ENCODE peak calls at places on chromosomes 7 and 10, in eight cellular contexts. Z is activated T-helper 1 cell treated with Interleukin-2 at 50 U/mL for 16 hours, I is GM19239, Y is PC-3, M is RWPE1, H is suprapubic skin, V is heart left ventricle, R is heart right ventricle. P is an unnamed sample.

GRCh38 chr7:63030061-63030460 is 968.6 kb upstream of the ZNF722 start:
- DNase-seq in Z (no peak), I (no peak), Y (no peak), M (no peak), H (no peak), V (no peak), R (no peak), P (no peak)

GRCh38 chr10:104777086-104777799 is 136.2 kb downstream of the SORCS3 start:
- DNase-seq in Z (no peak), I (no peak), Y (no peak), M (no peak), H (no peak), V (no peak), R (no peak), P (no peak)

GRCh38 chr10:32851301-32851700 is 106.7 kb downstream of the ITGB1 start:
- DNase-seq in Z (no peak), I (no peak), Y (no peak), M (no peak), H (no peak), V (no peak), R (no peak), P (no peak)

GRCh38 chr10:14173391-14173705 is 157.4 kb downstream of the FRMD4A start:
- DNase-seq in Z (no peak), I (no peak), Y (no peak), M (no peak), H (no peak), V (no peak), R (no peak), P (no peak)

GRCh38 chr7:41220275-41220674 is 482.6 kb downstream of the INHBA start:
- DNase-seq in Z (no peak), I (no peak), Y (no peak), M (no peak), H (no peak), V (no peak), R (no peak), P (no peak)

GRCh38 chr7:27237735-27238334 is 4.8 kb upstream of the EVX1 start:
- DNase-seq in Z (no peak), I (no peak), Y (peak), M (peak), H (no peak), V (no peak), R (no peak), P (no peak)

GRCh38 chr7:82442492-82443043 is 1.0 kb downstream of the CACNA2D1 start:
- DNase-seq in Z (no peak), I (no peak), Y (no peak), M (peak), H (no peak), V (peak), R (peak), P (no peak)

GRCh38 chr10:27448926-27449325 is 55.2 kb upstream of the RAB18 start:
- DNase-seq in Z (no peak), I (no peak), Y (peak), M (peak), H (no peak), V (no peak), R (no peak), P (no peak)

GRCh38 chr10:114523876-114524275 is 119.6 kb upstream of the AFAP1L2 start:
- DNase-seq in Z (no peak), I (no peak), Y (no peak), M (no peak), H (no peak), V (no peak), R (no peak), P (no peak)

GRCh38 chr7:32586291-32587221 is 91.3 kb downstream of the AVL9 start:
- DNase-seq in Z (no peak), I (no peak), Y (peak), M (no peak), H (no peak), V (peak), R (peak), P (no peak)

GRCh38 chr7:94276797-94277196 is 117.9 kb upstream of the COL1A2 start:
- DNase-seq in Z (no peak), I (no peak), Y (peak), M (no peak), H (no peak), V (no peak), R (no peak), P (no peak)

GRCh38 chr7:134450296-134451000 is 8.5 kb downstream of the AKR1B1 start:
- DNase-seq in Z (no peak), I (no peak), Y (peak), M (no peak), H (no peak), V (no peak), R (no peak), P (no peak)

GRCh38 chr10:81116201-81116600 is 578.5 kb downstream of the SH2D4B start:
- DNase-seq in Z (no peak), I (no peak), Y (peak), M (peak), H (no peak), V (no peak), R (no peak), P (no peak)

GRCh38 chr10:99784025-99784730 is 1.7 kb downstream of the ABCC2 start:
- DNase-seq in Z (no peak), I (no peak), Y (peak), M (no peak), H (no peak), V (no peak), R (no peak), P (no peak)

GRCh38 chr7:3067193-3067592 is 23.5 kb upstream of the CARD11 start:
- DNase-seq in Z (no peak), I (no peak), Y (no peak), M (no peak), H (no peak), V (no peak), R (no peak), P (no peak)

GRCh38 chr7:81267508-81267907 is 348.7 kb upstream of the SEMA3C start:
- DNase-seq in Z (no peak), I (no peak), Y (peak), M (peak), H (no peak), V (no peak), R (no peak), P (no peak)

GRCh38 chr10:89518876-89519842 is 16.2 kb downstream of the SLC16A12 start:
- DNase-seq in Z (no peak), I (no peak), Y (peak), M (no peak), H (no peak), V (peak), R (peak), P (no peak)

GRCh38 chr7:101691822-101692384 is 62.8 kb upstream of the MYL10 start:
- DNase-seq in Z (no peak), I (peak), Y (no peak), M (no peak), H (no peak), V (no peak), R (no peak), P (no peak)

GRCh38 chr10:75984067-75984466 is 552.6 kb downstream of the LRMDA start:
- DNase-seq in Z (no peak), I (no peak), Y (no peak), M (no peak), H (no peak), V (no peak), R (no peak), P (no peak)

GRCh38 chr7:92939793-92940360 is 103.5 kb upstream of the CDK6 start:
- DNase-seq in Z (no peak), I (no peak), Y (no peak), M (no peak), H (no peak), V (no peak), R (no peak), P (no peak)

GRCh38 chr7:137772748-137773147 is 74.0 kb downstream of the DGKI start:
- DNase-seq in Z (no peak), I (no peak), Y (peak), M (no peak), H (no peak), V (no peak), R (no peak), P (no peak)

GRCh38 chr10:28839600-28840007 is 162.3 kb downstream of the BAMBI start:
- DNase-seq in Z (no peak), I (no peak), Y (no peak), M (no peak), H (no peak), V (peak), R (peak), P (no peak)

GRCh38 chr7:47506716-47507354 is 75.1 kb downstream of the TNS3 start:
- DNase-seq in Z (no peak), I (no peak), Y (no peak), M (no peak), H (no peak), V (no peak), R (no peak), P (no peak)

P was measured in T-helper 17 cell.